ENCODE peak calls at places on chromosomes 11 and 22, in ten cellular contexts. J is left cardiac atrium; K is pulmonary artery endothelial cell; U is GM23338; V is cardiac muscle cell; G is activated CD4-positive, alpha-beta T cell treated with anti-CD3 and anti-CD28 coated beads, Interleukin-2, amount 50 U/mL, for 24 hours; A is substantia nigra; Q is glutamatergic neuron; W is stimulated activated CD4-positive, alpha-beta T cell treated with anti-CD3 and anti-CD28 coated beads, Interleukin-12 subunit alpha, Interleukin-12 subunit beta, amount 100 ng/mL, for 4 hours; N is GM23248. T is an unnamed sample.

GRCh38 chr11:122115520-122116343 is at the start of gene BLID:
- DNase-seq in U (peak; percentile 88), W (no peak), G (no peak), A (no peak), J (peak; percentile 37), K (no peak), Q (peak; percentile 80), N (peak; percentile 63), V (peak; percentile 64), T (no peak)

GRCh38 chr22:28978863-28979799 is 82.5 kb downstream of the C22orf31 start:
- DNase-seq in K (no peak), U (no peak), W (no peak), Q (no peak), G (no peak), A (no peak), V (no peak), J (no peak), N (no peak), T (no peak)

GRCh38 chr11:15969281-15969680 is 387.1 kb downstream of the SOX6 start:
- DNase-seq in G (no peak), U (no peak), Q (no peak), V (peak; percentile 54), W (no peak), N (peak; percentile 86), J (peak; percentile 62), A (no peak), K (peak; percentile 61), T (peak; percentile 87)

GRCh38 chr22:20093437-20093836 is 13.4 kb downstream of the DGCR8 start:
- DNase-seq in U (no peak), K (no peak), W (no peak), A (no peak), J (no peak), Q (no peak), V (no peak), G (no peak), N (no peak), T (no peak)

GRCh38 chr11:72364754-72365153 is 69.6 kb downstream of the CLPB start:
- DNase-seq in J (no peak), Q (no peak), A (no peak), G (no peak), W (no peak), N (no peak), K (no peak), U (no peak), V (no peak), T (no peak)

GRCh38 chr11:92576315-92576714 is 351.7 kb downstream of the FAT3 start:
- DNase-seq in V (no peak), U (no peak), W (no peak), A (no peak), G (no peak), Q (no peak), N (no peak), J (no peak), K (no peak), T (no peak)

GRCh38 chr22:39183991-39184585 is 31.6 kb upstream of the CBX7 start:
- DNase-seq in J (peak; percentile 54), A (no peak), G (no peak), Q (no peak), K (no peak), N (peak; percentile 89), U (peak; percentile 63), W (no peak), V (peak; percentile 51), T (no peak)

GRCh38 chr11:118277312-118277711 is 13.2 kb upstream of the MPZL2 start:
- DNase-seq in Q (no peak), K (peak; percentile 59), W (no peak), G (no peak), U (peak; percentile 17), V (no peak), J (no peak), N (peak; percentile 36), A (no peak), T (peak; percentile 90)

GRCh38 chr22:20530368-20531153 is 23.2 kb downstream of the MED15 start:
- DNase-seq in Q (no peak), U (no peak), N (peak; percentile 96), V (no peak), A (no peak), K (no peak), W (no peak), J (no peak), G (no peak), T (peak; percentile 90)

GRCh38 chr11:1499261-1499890 is 12.8 kb upstream of the MOB2 start:
- DNase-seq in K (no peak), V (no peak), G (no peak), W (no peak), A (no peak), Q (no peak), N (no peak), U (no peak), J (no peak), T (no peak)

GRCh38 chr11:66891849-66892660 is 35.2 kb downstream of the LRFN4 start:
- DNase-seq in N (peak; percentile 96), W (peak; percentile 17), A (no peak), V (no peak), J (peak; percentile 53), Q (no peak), G (peak; percentile 51), U (peak; percentile 40), K (peak; percentile 63), T (peak; percentile 98)

GRCh38 chr11:73189315-73189714 is 28.8 kb upstream of the P2RY2 start:
- DNase-seq in A (peak; percentile 8), G (no peak), Q (no peak), N (no peak), J (no peak), K (no peak), W (no peak), V (no peak), U (no peak), T (no peak)

GRCh38 chr11:65692367-65692766 is 19.7 kb upstream of the KAT5 start:
- DNase-seq in Q (no peak), W (no peak), G (no peak), U (peak; percentile 6), V (no peak), J (no peak), A (no peak), N (no peak), K (no peak), T (no peak)

GRCh38 chr11:99584822-99585221 is 564.1 kb downstream of the CNTN5 start:
- DNase-seq in U (no peak), G (no peak), A (no peak), W (no peak), Q (no peak), K (no peak), V (no peak), N (no peak), J (no peak), T (no peak)

GRCh38 chr11:120013325-120014250 is 124.3 kb downstream of the TRIM29 start:
- DNase-seq in U (peak; percentile 93), G (no peak), V (peak; percentile 73), Q (peak; percentile 76), A (peak; percentile 58), K (no peak), J (peak; percentile 39), N (peak; percentile 63), W (no peak), T (peak; percentile 40)

GRCh38 chr11:86787018-86787417 is 13.3 kb upstream of the PRSS23 start:
- DNase-seq in N (no peak), G (no peak), Q (no peak), J (no peak), A (no peak), U (no peak), V (no peak), K (no peak), W (no peak), T (no peak)

GRCh38 chr11:130611791-130612251 is 163.4 kb downstream of the ADAMTS15 start:
- DNase-seq in W (no peak), N (peak; percentile 93), A (no peak), J (no peak), Q (no peak), G (no peak), V (peak; percentile 47), U (no peak), K (no peak), T (peak; percentile 80)

GRCh38 chr22:45762545-45763235 is 91.1 kb downstream of the ATXN10 start:
- DNase-seq in G (no peak), N (no peak), W (no peak), J (no peak), Q (no peak), U (no peak), A (no peak), V (no peak), K (no peak), T (no peak)

GRCh38 chr22:23315341-23315917 is 135.1 kb downstream of the BCR start:
- DNase-seq in A (peak; percentile 28), G (peak; percentile 26), N (peak; percentile 64), K (no peak), U (peak; percentile 67), W (peak; percentile 40), Q (peak; percentile 73), J (peak; percentile 50), V (peak; percentile 69), T (peak; percentile 67)

GRCh38 chr11:27468209-27468608 is 4.4 kb downstream of the LGR4 start:
- DNase-seq in Q (no peak), A (no peak), J (no peak), V (no peak), N (peak; percentile 95), W (no peak), K (peak; percentile 87), U (no peak), G (no peak), T (peak; percentile 92)

T was measured in mammary epithelial cell.